ENCODE peak calls at places on chromosomes 4 and X, in seven cellular contexts. One of them, this sample, is unnamed. For H3K9me3, the result is how much of the 10 kb centered on the place peaks cover.

GRCh38 chr4:167578906-167579305 is 344.6 kb upstream of the SPOCK3 start:
- DNase-seq in mesenchymal stem cell: no peak
- DNase-seq in heart left ventricle: no peak
- DNase-seq in heart right ventricle: no peak
- DNase-seq in effector memory CD4-positive, alpha-beta T cell: no peak
- DNase-seq in GM12878: no peak
- DNase-seq in spleen: no peak
- DNase-seq in this sample: no peak

GRCh38 chr4:141810038-141810701 is 173.8 kb downstream of the IL15 start:
- DNase-seq in mesenchymal stem cell: no peak
- DNase-seq in heart left ventricle: no peak
- DNase-seq in heart right ventricle: no peak
- DNase-seq in effector memory CD4-positive, alpha-beta T cell: no peak
- DNase-seq in GM12878: no peak
- DNase-seq in spleen: no peak
- DNase-seq in this sample: no peak

GRCh38 chrX:1385824-1386223 is 6.1 kb downstream of the SLC25A6 start:
- DNase-seq in mesenchymal stem cell: no peak
- DNase-seq in heart left ventricle: no peak
- DNase-seq in heart right ventricle: no peak
- DNase-seq in effector memory CD4-positive, alpha-beta T cell: no peak
- DNase-seq in GM12878: no peak
- DNase-seq in spleen: peak
- DNase-seq in this sample: no peak

GRCh38 chrX:71111851-71112468 is 583 bp upstream of the IL2RG start:
- DNase-seq in mesenchymal stem cell: no peak
- DNase-seq in heart left ventricle: no peak
- DNase-seq in heart right ventricle: no peak
- DNase-seq in effector memory CD4-positive, alpha-beta T cell: peak
- DNase-seq in GM12878: no peak
- DNase-seq in spleen: peak
- DNase-seq in this sample: peak

GRCh38 chrX:151098996-151099395 is 77.4 kb upstream of the GPR50 start:
- DNase-seq in mesenchymal stem cell: no peak
- DNase-seq in heart left ventricle: no peak
- DNase-seq in heart right ventricle: no peak
- DNase-seq in effector memory CD4-positive, alpha-beta T cell: no peak
- DNase-seq in GM12878: no peak
- DNase-seq in spleen: no peak
- DNase-seq in this sample: no peak

GRCh38 chrX:154321624-154322023 is 26.0 kb downstream of the TKTL1 start:
- DNase-seq in mesenchymal stem cell: no peak
- DNase-seq in heart left ventricle: no peak
- DNase-seq in heart right ventricle: no peak
- DNase-seq in effector memory CD4-positive, alpha-beta T cell: no peak
- DNase-seq in GM12878: no peak
- DNase-seq in spleen: peak
- DNase-seq in this sample: no peak

GRCh38 chrX:50799531-50799961 is 14.4 kb downstream of the SHROOM4 start:
- DNase-seq in mesenchymal stem cell: peak
- DNase-seq in heart left ventricle: peak
- DNase-seq in heart right ventricle: no peak
- DNase-seq in effector memory CD4-positive, alpha-beta T cell: no peak
- DNase-seq in GM12878: no peak
- DNase-seq in spleen: no peak
- DNase-seq in this sample: no peak

GRCh38 chr4:140257461-140258305 is 103.7 kb upstream of the MAML3 start:
- DNase-seq in mesenchymal stem cell: peak
- DNase-seq in heart left ventricle: no peak
- DNase-seq in heart right ventricle: no peak
- DNase-seq in effector memory CD4-positive, alpha-beta T cell: no peak
- DNase-seq in GM12878: no peak
- DNase-seq in spleen: no peak
- DNase-seq in this sample: no peak

GRCh38 chr4:42416017-42416416 is 18.7 kb downstream of the SHISA3 start:
- DNase-seq in mesenchymal stem cell: no peak
- DNase-seq in heart left ventricle: no peak
- DNase-seq in heart right ventricle: no peak
- DNase-seq in effector memory CD4-positive, alpha-beta T cell: no peak
- DNase-seq in GM12878: no peak
- DNase-seq in spleen: no peak
- DNase-seq in this sample: no peak

GRCh38 chr4:141576585-141577110 is 59.7 kb upstream of the IL15 start:
- DNase-seq in mesenchymal stem cell: no peak
- DNase-seq in heart left ventricle: no peak
- DNase-seq in heart right ventricle: no peak
- DNase-seq in effector memory CD4-positive, alpha-beta T cell: no peak
- DNase-seq in GM12878: no peak
- DNase-seq in spleen: no peak
- DNase-seq in this sample: no peak

GRCh38 chrX:54042609-54043010 is 1.7 kb downstream of the PHF8 start:
- DNase-seq in mesenchymal stem cell: peak
- DNase-seq in heart left ventricle: peak
- DNase-seq in heart right ventricle: peak
- DNase-seq in effector memory CD4-positive, alpha-beta T cell: peak
- DNase-seq in GM12878: no peak
- DNase-seq in spleen: peak
- DNase-seq in this sample: peak

GRCh38 chr4:187103351-187103750 is 379.7 kb upstream of the FAT1 start:
- DNase-seq in mesenchymal stem cell: no peak
- DNase-seq in heart left ventricle: no peak
- DNase-seq in heart right ventricle: no peak
- DNase-seq in effector memory CD4-positive, alpha-beta T cell: no peak
- DNase-seq in GM12878: no peak
- DNase-seq in spleen: no peak
- DNase-seq in this sample: no peak

GRCh38 chrX:40975951-40976350 is 109.3 kb upstream of the USP9X start:
- DNase-seq in mesenchymal stem cell: no peak
- DNase-seq in heart left ventricle: no peak
- DNase-seq in heart right ventricle: no peak
- DNase-seq in effector memory CD4-positive, alpha-beta T cell: no peak
- DNase-seq in GM12878: no peak
- DNase-seq in spleen: no peak
- DNase-seq in this sample: no peak

GRCh38 chrX:154373340-154374306 is 811 bp downstream of the FLNA start:
- DNase-seq in mesenchymal stem cell: peak
- DNase-seq in heart left ventricle: peak
- DNase-seq in heart right ventricle: peak
- DNase-seq in effector memory CD4-positive, alpha-beta T cell: no peak
- DNase-seq in GM12878: peak
- DNase-seq in spleen: no peak
- DNase-seq in this sample: no peak

GRCh38 chrX:149472620-149473019 is 32.5 kb downstream of the IDS start:
- DNase-seq in mesenchymal stem cell: peak
- DNase-seq in heart left ventricle: no peak
- DNase-seq in heart right ventricle: no peak
- DNase-seq in effector memory CD4-positive, alpha-beta T cell: no peak
- DNase-seq in GM12878: no peak
- DNase-seq in spleen: no peak
- DNase-seq in this sample: no peak

GRCh38 chr4:76943129-76943620 is 6.4 kb upstream of the SEPTIN11 start:
- DNase-seq in mesenchymal stem cell: no peak
- DNase-seq in heart left ventricle: no peak
- DNase-seq in heart right ventricle: no peak
- DNase-seq in effector memory CD4-positive, alpha-beta T cell: no peak
- DNase-seq in GM12878: no peak
- DNase-seq in spleen: no peak
- DNase-seq in this sample: no peak

GRCh38 chr4:121711263-121712000 is 14.7 kb upstream of the ANXA5 start:
- DNase-seq in mesenchymal stem cell: peak
- DNase-seq in heart left ventricle: peak
- DNase-seq in heart right ventricle: peak
- DNase-seq in effector memory CD4-positive, alpha-beta T cell: no peak
- DNase-seq in GM12878: no peak
- DNase-seq in spleen: peak
- DNase-seq in this sample: no peak

GRCh38 chrX:21996872-21997271 is 35.3 kb upstream of the PHEX start:
- DNase-seq in mesenchymal stem cell: peak
- DNase-seq in heart left ventricle: no peak
- DNase-seq in heart right ventricle: no peak
- DNase-seq in effector memory CD4-positive, alpha-beta T cell: no peak
- DNase-seq in GM12878: no peak
- DNase-seq in spleen: no peak
- DNase-seq in this sample: no peak

GRCh38 chr4:99762728-99763127 is 53.9 kb upstream of the DAPP1 start:
- DNase-seq in mesenchymal stem cell: no peak
- DNase-seq in heart left ventricle: no peak
- DNase-seq in heart right ventricle: no peak
- DNase-seq in effector memory CD4-positive, alpha-beta T cell: no peak
- DNase-seq in GM12878: no peak
- DNase-seq in spleen: no peak
- DNase-seq in this sample: no peak

GRCh38 chr4:23839279-23839678 is 50.6 kb downstream of the PPARGC1A start:
- DNase-seq in mesenchymal stem cell: no peak
- DNase-seq in heart left ventricle: no peak
- DNase-seq in heart right ventricle: no peak
- DNase-seq in effector memory CD4-positive, alpha-beta T cell: no peak
- DNase-seq in GM12878: no peak
- DNase-seq in spleen: no peak
- DNase-seq in this sample: no peak

GRCh38 chr4:57193164-57193810 is 83.1 kb upstream of the IGFBP7 start:
- DNase-seq in mesenchymal stem cell: no peak
- DNase-seq in heart left ventricle: no peak
- DNase-seq in heart right ventricle: no peak
- DNase-seq in effector memory CD4-positive, alpha-beta T cell: no peak
- DNase-seq in GM12878: no peak
- DNase-seq in spleen: no peak
- DNase-seq in this sample: no peak

GRCh38 chr4:48290146-48290772 is 20.6 kb upstream of the TEC start:
- DNase-seq in mesenchymal stem cell: no peak
- DNase-seq in heart left ventricle: no peak
- DNase-seq in heart right ventricle: no peak
- DNase-seq in effector memory CD4-positive, alpha-beta T cell: no peak
- DNase-seq in GM12878: no peak
- DNase-seq in spleen: no peak
- DNase-seq in this sample: no peak

GRCh38 chrX:65587616-65588526 is 53.3 kb upstream of the LAS1L start:
- DNase-seq in mesenchymal stem cell: no peak
- DNase-seq in heart left ventricle: peak
- DNase-seq in heart right ventricle: peak
- DNase-seq in effector memory CD4-positive, alpha-beta T cell: no peak
- DNase-seq in GM12878: no peak
- DNase-seq in spleen: no peak
- DNase-seq in this sample: no peak

GRCh38 chr4:26302390-26302897 is 18.4 kb upstream of the RBPJ start:
- DNase-seq in mesenchymal stem cell: no peak
- DNase-seq in heart left ventricle: no peak
- DNase-seq in heart right ventricle: no peak
- DNase-seq in effector memory CD4-positive, alpha-beta T cell: no peak
- DNase-seq in GM12878: no peak
- DNase-seq in spleen: no peak
- DNase-seq in this sample: no peak

GRCh38 chrX:100615015-100615414 is 21.6 kb downstream of the TSPAN6 start:
- DNase-seq in mesenchymal stem cell: peak
- DNase-seq in heart left ventricle: no peak
- DNase-seq in heart right ventricle: no peak
- DNase-seq in effector memory CD4-positive, alpha-beta T cell: no peak
- DNase-seq in GM12878: peak
- DNase-seq in spleen: no peak
- DNase-seq in this sample: no peak

GRCh38 chr4:4858527-4858926 is 938 bp upstream of the MSX1 start:
- DNase-seq in mesenchymal stem cell: no peak
- DNase-seq in heart left ventricle: no peak
- DNase-seq in heart right ventricle: no peak
- DNase-seq in effector memory CD4-positive, alpha-beta T cell: no peak
- DNase-seq in GM12878: no peak
- DNase-seq in spleen: no peak
- DNase-seq in this sample: no peak
- H3K4me3 ChIP-seq in mesenchymal stem cell: no peak
- H3K4me3 ChIP-seq in heart left ventricle: no peak
- H3K4me3 ChIP-seq in heart right ventricle: no peak
- H3K4me3 ChIP-seq in effector memory CD4-positive, alpha-beta T cell: no peak
- H3K4me3 ChIP-seq in GM12878: no peak
- H3K4me3 ChIP-seq in spleen: no peak
- H3K4me3 ChIP-seq in this sample: no peak

GRCh38 chrX:108000751-108001150 is 18.6 kb upstream of the TEX13B start:
- DNase-seq in mesenchymal stem cell: no peak
- DNase-seq in heart left ventricle: no peak
- DNase-seq in heart right ventricle: no peak
- DNase-seq in effector memory CD4-positive, alpha-beta T cell: no peak
- DNase-seq in GM12878: no peak
- DNase-seq in spleen: no peak
- DNase-seq in this sample: no peak
- H3K9me3 ChIP-seq in mesenchymal stem cell: under half
- H3K9me3 ChIP-seq in heart left ventricle: under half
- H3K9me3 ChIP-seq in heart right ventricle: under half
- H3K9me3 ChIP-seq in effector memory CD4-positive, alpha-beta T cell: under half
- H3K9me3 ChIP-seq in GM12878: under half
- H3K9me3 ChIP-seq in spleen: under half
- H3K9me3 ChIP-seq in this sample: under half

GRCh38 chr4:62260256-62260655 is 1060.1 kb downstream of the ADGRL3 start:
- DNase-seq in mesenchymal stem cell: no peak
- DNase-seq in heart left ventricle: no peak
- DNase-seq in heart right ventricle: no peak
- DNase-seq in effector memory CD4-positive, alpha-beta T cell: no peak
- DNase-seq in GM12878: no peak
- DNase-seq in spleen: no peak
- DNase-seq in this sample: no peak

GRCh38 chr4:62263454-62263853 is 1063.3 kb downstream of the ADGRL3 start:
- DNase-seq in mesenchymal stem cell: no peak
- DNase-seq in heart left ventricle: no peak
- DNase-seq in heart right ventricle: no peak
- DNase-seq in effector memory CD4-positive, alpha-beta T cell: no peak
- DNase-seq in GM12878: no peak
- DNase-seq in spleen: no peak
- DNase-seq in this sample: no peak

DNA sequence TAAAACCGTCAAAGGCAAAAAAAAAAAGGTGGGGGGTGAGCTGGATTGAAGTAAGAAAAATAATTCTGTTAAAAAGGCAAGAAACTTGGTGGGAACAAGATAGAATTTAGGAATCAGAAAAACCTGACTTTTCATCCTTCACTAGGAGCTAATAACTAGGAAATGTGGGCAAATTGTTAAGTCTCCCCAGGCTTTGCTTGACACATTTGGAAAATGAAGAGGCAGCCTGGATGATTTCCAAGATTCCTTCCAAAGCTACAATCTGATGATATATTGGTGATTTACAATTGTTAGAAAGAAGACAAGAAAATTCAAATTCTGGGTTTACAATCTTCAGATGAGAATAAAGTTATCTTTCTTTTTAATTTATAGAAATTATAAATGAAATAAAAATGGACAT is 1062.5 kb downstream of the ADGRL3 start:
- DNase-seq in mesenchymal stem cell: no peak
- DNase-seq in heart left ventricle: no peak
- DNase-seq in heart right ventricle: no peak
- DNase-seq in effector memory CD4-positive, alpha-beta T cell: no peak
- DNase-seq in GM12878: no peak
- DNase-seq in spleen: no peak
- DNase-seq in this sample: no peak
- H3K4me3 ChIP-seq in mesenchymal stem cell: no peak
- H3K4me3 ChIP-seq in heart left ventricle: no peak
- H3K4me3 ChIP-seq in heart right ventricle: no peak
- H3K4me3 ChIP-seq in effector memory CD4-positive, alpha-beta T cell: no peak
- H3K4me3 ChIP-seq in GM12878: no peak
- H3K4me3 ChIP-seq in spleen: no peak
- H3K4me3 ChIP-seq in this sample: no peak

DNA sequence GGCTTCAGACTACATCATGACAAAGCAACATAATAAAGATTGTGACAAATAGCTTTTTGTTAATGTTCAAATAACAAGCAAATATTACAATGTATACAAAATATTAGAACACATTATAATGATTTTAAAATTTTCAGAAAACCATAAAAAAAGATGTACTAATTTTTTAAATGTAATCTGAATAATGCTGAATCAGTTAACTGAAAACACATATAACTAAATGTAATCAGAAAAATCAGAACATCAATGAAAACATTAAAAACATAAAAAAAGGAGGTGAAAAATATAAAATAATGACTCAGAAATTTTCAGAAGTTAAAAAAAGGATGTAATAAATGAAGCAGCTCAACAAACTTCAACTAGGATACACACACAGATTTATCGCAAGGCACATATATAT is 53.5 kb downstream of the ZNF721 start:
- DNase-seq in mesenchymal stem cell: no peak
- DNase-seq in heart left ventricle: no peak
- DNase-seq in heart right ventricle: no peak
- DNase-seq in effector memory CD4-positive, alpha-beta T cell: no peak
- DNase-seq in GM12878: no peak
- DNase-seq in spleen: no peak
- DNase-seq in this sample: no peak
- H3K9me3 ChIP-seq in mesenchymal stem cell: half or more
- H3K9me3 ChIP-seq in heart left ventricle: half or more
- H3K9me3 ChIP-seq in heart right ventricle: half or more
- H3K9me3 ChIP-seq in effector memory CD4-positive, alpha-beta T cell: half or more
- H3K9me3 ChIP-seq in GM12878: half or more
- H3K9me3 ChIP-seq in spleen: half or more
- H3K9me3 ChIP-seq in this sample: half or more

This sample was measured in CD4-positive, CD25-positive, alpha-beta regulatory T cell.